ENCODE peak calls at places on chromosomes 13 and 19, in eight cellular contexts. T is aorta; P is fibroblast of pulmonary artery; S is heart left ventricle; K is cardiac muscle cell; W is psoas muscle; E is CD8-positive, alpha-beta T cell; R is tibial nerve. Y is an unnamed sample.

GRCh38 chr13:26133286-26133685 is 81.5 kb upstream of the SHISA2 start:
- DNase-seq in S (no peak), W (no peak), P (peak; percentile 34), T (no peak), K (peak; percentile 10), E (no peak), R (no peak), Y (no peak)

GRCh38 chr19:57671124-57671895 is 2.6 kb downstream of the ZSCAN4 start:
- DNase-seq in W (no peak), P (no peak), T (no peak), S (no peak), E (no peak), R (no peak), K (no peak), Y (no peak)

GRCh38 chr19:17706750-17707181 is 12.5 kb upstream of the MAP1S start:
- DNase-seq in E (no peak), T (no peak), R (no peak), W (no peak), P (peak; percentile 65), K (peak; percentile 79), S (no peak), Y (no peak)

GRCh38 chr19:54379187-54379678 is 14.5 kb upstream of the LAIR1 start:
- DNase-seq in W (no peak), S (no peak), T (no peak), K (no peak), P (no peak), E (no peak), R (no peak), Y (no peak)

GRCh38 chr19:49256691-49257090 is 68.3 kb downstream of the SLC6A16 start:
- DNase-seq in W (no peak), S (no peak), P (peak; percentile 3), E (no peak), K (no peak), T (no peak), R (no peak), Y (no peak)

GRCh38 chr19:48821633-48822032 is 10.8 kb upstream of the BCAT2 start:
- DNase-seq in E (no peak), K (no peak), W (no peak), S (no peak), P (no peak), R (no peak), T (no peak), Y (no peak)

GRCh38 chr19:15452111-15453047 is 2.6 kb upstream of the WIZ start:
- DNase-seq in P (peak; percentile 86), W (peak; percentile 98), K (peak; percentile 91), S (peak; percentile 94), E (no peak), T (peak; percentile 93), R (peak; percentile 90), Y (peak; percentile 71)

GRCh38 chr13:73288596-73288995 is 229.8 kb downstream of the KLF5 start:
- DNase-seq in W (no peak), P (no peak), S (no peak), T (no peak), K (no peak), E (no peak), R (no peak), Y (no peak)

GRCh38 chr19:38551450-38551813 is 66.3 kb downstream of the MAP4K1 start:
- DNase-seq in R (no peak), W (peak; percentile 39), E (no peak), P (no peak), T (peak; percentile 3), K (no peak), S (no peak), Y (no peak)

GRCh38 chr13:50228527-50228926 is 213.3 kb downstream of the KCNRG start:
- DNase-seq in E (no peak), K (no peak), P (no peak), T (no peak), W (no peak), R (no peak), S (no peak), Y (no peak)

GRCh38 chr13:30832845-30833332 is 73.2 kb upstream of the MEDAG start:
- DNase-seq in T (peak; percentile 67), E (peak; percentile 6), R (no peak), W (peak; percentile 64), P (peak; percentile 66), K (peak; percentile 61), S (peak; percentile 72), Y (no peak)

GRCh38 chr13:43877788-43878187 is 1.8 kb downstream of the CCDC122 start:
- DNase-seq in T (no peak), R (no peak), E (no peak), S (no peak), K (no peak), P (no peak), W (no peak), Y (no peak)

GRCh38 chr13:99986751-99987150 is 5.2 kb downstream of the ZIC2 start:
- DNase-seq in P (no peak), E (no peak), R (no peak), K (no peak), S (no peak), W (no peak), T (no peak), Y (no peak)

GRCh38 chr13:46039421-46040036 is 13.0 kb downstream of the ZC3H13 start:
- DNase-seq in R (no peak), S (no peak), W (no peak), T (no peak), E (no peak), P (no peak), K (no peak), Y (no peak)

GRCh38 chr13:77836423-77836822 is 82.2 kb downstream of the EDNRB start:
- DNase-seq in W (no peak), E (no peak), S (no peak), R (no peak), P (peak; percentile 31), T (no peak), K (peak; percentile 72), Y (no peak)

GRCh38 chr19:5539431-5539833 is 28.3 kb downstream of the TINCR start:
- DNase-seq in P (no peak), W (no peak), T (no peak), K (no peak), E (no peak), S (no peak), R (no peak), Y (no peak)

GRCh38 chr13:60837806-60838205 is 440.8 kb downstream of the TDRD3 start:
- DNase-seq in R (no peak), P (no peak), K (no peak), W (no peak), T (no peak), S (no peak), E (no peak), Y (no peak)

GRCh38 chr19:50686310-50687032 is 33.1 kb downstream of the SHANK1 start:
- DNase-seq in K (no peak), R (no peak), P (no peak), S (no peak), W (no peak), E (no peak), T (no peak), Y (no peak)

GRCh38 chr13:97141564-97142005 is 80.5 kb upstream of the MBNL2 start:
- DNase-seq in T (no peak), K (peak; percentile 85), R (no peak), E (no peak), W (no peak), S (no peak), P (peak; percentile 87), Y (peak; percentile 20)

GRCh38 chr13:89383891-89384290 is 1712.7 kb downstream of the SLITRK5 start:
- DNase-seq in P (no peak), E (no peak), S (no peak), R (no peak), T (no peak), K (no peak), W (no peak), Y (no peak)

GRCh38 chr13:47705185-47705584 is 295.9 kb downstream of the SUCLA2 start:
- DNase-seq in R (no peak), E (no peak), P (no peak), S (no peak), K (peak; percentile 47), W (no peak), T (no peak), Y (no peak)

GRCh38 chr19:20107301-20107700 is 29.5 kb downstream of the ZNF90 start:
- DNase-seq in R (no peak), P (no peak), E (no peak), T (no peak), S (no peak), W (no peak), K (no peak), Y (no peak)

GRCh38 chr19:36245210-36246005 is 30.5 kb downstream of the ZNF146 start:
- DNase-seq in S (no peak), R (no peak), T (no peak), K (peak; percentile 26), P (no peak), W (no peak), E (no peak), Y (peak; percentile 82)
- H3K4me3 ChIP-seq in S (peak overlapping the region; percentile 53), R (peak overlapping the region; percentile 32), T (no peak overlapping the region), K (no peak overlapping the region), P (peak overlapping the region; percentile 25), W (peak overlapping the region; percentile 55), E (no peak overlapping the region), Y (peak overlapping the region; percentile 43)

DNA sequence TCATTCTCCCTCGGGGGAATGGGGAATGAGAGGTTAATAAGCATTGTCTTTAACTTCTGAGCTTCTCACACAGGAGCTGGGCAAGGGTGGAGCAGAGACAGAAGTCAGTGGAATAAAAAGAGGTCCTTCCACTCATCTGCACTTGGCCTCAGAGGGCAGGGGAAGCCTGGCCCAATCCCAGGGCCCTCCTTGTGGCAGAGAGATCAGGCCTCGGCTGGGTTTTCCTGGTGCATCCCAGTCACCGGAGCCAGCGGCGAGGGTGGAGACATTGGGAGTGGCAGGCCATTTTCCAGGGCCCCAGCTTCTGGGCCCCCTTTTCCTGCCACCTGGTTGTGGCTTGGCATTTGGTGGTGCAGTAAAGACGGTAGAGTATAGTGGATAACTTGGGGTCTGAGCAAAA is 10.7 kb downstream of the CALM3 start:
- DNase-seq in S (peak; percentile 55), T (peak; percentile 33), E (no peak), K (no peak), R (no peak), P (no peak), W (peak; percentile 46), Y (no peak)
- H3K4me3 ChIP-seq in S (no peak overlapping the region), T (no peak overlapping the region), E (no peak overlapping the region), K (no peak overlapping the region), R (no peak overlapping the region), P (no peak overlapping the region), W (no peak overlapping the region), Y (no peak overlapping the region)

DNA sequence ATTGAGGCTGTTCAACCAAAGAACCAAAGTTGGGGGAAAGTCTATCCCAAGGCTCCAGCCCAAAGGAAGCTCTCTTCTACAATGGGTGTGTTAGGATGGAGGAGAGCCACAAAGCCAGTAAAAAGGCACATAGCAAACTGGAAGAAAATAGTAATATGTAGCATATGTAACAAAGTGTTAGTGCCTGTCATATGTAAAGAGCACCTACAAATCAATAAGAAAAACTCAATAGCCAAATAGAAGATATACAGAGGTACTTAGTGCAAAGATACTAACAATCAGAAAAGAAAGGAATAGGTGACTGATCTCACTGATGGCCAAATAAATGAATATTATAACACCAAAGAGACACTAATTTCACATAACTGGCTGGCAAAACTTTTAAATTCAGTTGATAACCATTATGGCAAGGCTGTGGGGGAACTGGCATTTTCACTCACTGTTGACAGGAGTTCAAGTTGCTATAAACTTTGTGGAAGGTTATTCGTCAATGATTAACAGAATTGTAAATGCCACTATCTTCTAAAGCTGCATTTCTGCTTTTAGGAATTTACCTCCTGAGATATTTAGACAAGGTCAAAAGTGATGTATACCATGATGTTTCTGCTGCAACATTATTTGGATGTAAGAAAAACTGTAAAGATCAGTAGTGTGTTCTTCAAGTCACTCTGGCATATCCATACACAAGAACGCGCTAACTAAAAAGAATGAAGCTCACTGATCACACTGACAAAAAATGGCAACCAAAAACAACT is 110.8 kb downstream of the GNG7 start:
- DNase-seq in R (no peak), W (no peak), E (no peak), K (no peak), T (no peak), P (no peak), S (no peak), Y (no peak)
- H3K4me3 ChIP-seq in R (no peak overlapping the region), W (no peak overlapping the region), E (no peak overlapping the region), K (no peak overlapping the region), T (no peak overlapping the region), P (no peak overlapping the region), S (no peak overlapping the region), Y (no peak overlapping the region)

GRCh38 chr13:110311721-110312668 is 4.9 kb downstream of the COL4A2 start:
- DNase-seq in S (no peak), T (no peak), E (no peak), P (no peak), K (peak; percentile 37), W (no peak), R (no peak), Y (no peak)
- H3K4me3 ChIP-seq in S (peak overlapping the region; percentile 83), T (peak overlapping the region; percentile 4), E (no peak overlapping the region), P (no peak overlapping the region), K (no peak overlapping the region), W (peak overlapping the region; percentile 77), R (peak overlapping the region; percentile 96), Y (no peak overlapping the region)